ENCODE peak calls at places on chromosomes 5 and 9, in seven cellular contexts. One of them, this sample, is unnamed.

GRCh38 chr9:83403864-83404263 is 134.3 kb downstream of the FRMD3 start:
- DNase-seq in OCI-LY7: no peak
- DNase-seq in neural progenitor cell: no peak
- DNase-seq in astrocyte: peak; percentile 61
- DNase-seq in PC-9: no peak
- DNase-seq in A549: peak; percentile 17
- DNase-seq in endothelial cell of umbilical vein: no peak
- DNase-seq in this sample: no peak

GRCh38 chr5:91030521-91031395 is 352.4 kb downstream of the ARRDC3 start:
- DNase-seq in astrocyte: peak; percentile 5
- DNase-seq in OCI-LY7: no peak
- DNase-seq in neural progenitor cell: no peak
- DNase-seq in A549: no peak
- DNase-seq in PC-9: no peak
- DNase-seq in endothelial cell of umbilical vein: no peak
- DNase-seq in this sample: peak; percentile 59

GRCh38 chr5:150320048-150320555 is 17.4 kb upstream of the ARSI start:
- DNase-seq in OCI-LY7: no peak
- DNase-seq in A549: peak; percentile 68
- DNase-seq in astrocyte: peak; percentile 89
- DNase-seq in PC-9: peak; percentile 99
- DNase-seq in neural progenitor cell: peak; percentile 53
- DNase-seq in endothelial cell of umbilical vein: no peak
- DNase-seq in this sample: peak; percentile 77

GRCh38 chr5:40984884-40985283 is 75.6 kb downstream of the C7 start:
- DNase-seq in A549: no peak
- DNase-seq in OCI-LY7: no peak
- DNase-seq in endothelial cell of umbilical vein: no peak
- DNase-seq in astrocyte: peak; percentile 83
- DNase-seq in PC-9: peak; percentile 34
- DNase-seq in neural progenitor cell: no peak
- DNase-seq in this sample: peak; percentile 96

GRCh38 chr9:121634800-121635261 is 16.6 kb upstream of the DAB2IP start:
- DNase-seq in neural progenitor cell: peak; percentile 79
- DNase-seq in OCI-LY7: peak; percentile 14
- DNase-seq in endothelial cell of umbilical vein: peak; percentile 25
- DNase-seq in astrocyte: no peak
- DNase-seq in PC-9: no peak
- DNase-seq in A549: peak; percentile 46
- DNase-seq in this sample: peak; percentile 9

GRCh38 chr9:125440411-125440810 is 178.8 kb downstream of the GAPVD1 start:
- DNase-seq in PC-9: no peak
- DNase-seq in A549: no peak
- DNase-seq in OCI-LY7: no peak
- DNase-seq in astrocyte: no peak
- DNase-seq in neural progenitor cell: no peak
- DNase-seq in endothelial cell of umbilical vein: no peak
- DNase-seq in this sample: no peak

GRCh38 chr5:132277971-132278964 is 15.9 kb upstream of the SLC22A4 start:
- DNase-seq in astrocyte: no peak
- DNase-seq in endothelial cell of umbilical vein: no peak
- DNase-seq in A549: no peak
- DNase-seq in neural progenitor cell: peak; percentile 27
- DNase-seq in OCI-LY7: no peak
- DNase-seq in PC-9: no peak
- DNase-seq in this sample: no peak

GRCh38 chr5:121975294-121975693 is 13.5 kb downstream of the SRFBP1 start:
- DNase-seq in OCI-LY7: no peak
- DNase-seq in PC-9: no peak
- DNase-seq in endothelial cell of umbilical vein: no peak
- DNase-seq in neural progenitor cell: no peak
- DNase-seq in astrocyte: no peak
- DNase-seq in A549: no peak
- DNase-seq in this sample: no peak

GRCh38 chr5:83077662-83078261 is 415 bp downstream of the XRCC4 start:
- DNase-seq in endothelial cell of umbilical vein: no peak
- DNase-seq in PC-9: peak; percentile 44
- DNase-seq in astrocyte: peak; percentile 41
- DNase-seq in A549: no peak
- DNase-seq in OCI-LY7: peak; percentile 24
- DNase-seq in neural progenitor cell: peak; percentile 56
- DNase-seq in this sample: no peak

GRCh38 chr9:2709645-2710101 is 7.6 kb upstream of the KCNV2 start:
- DNase-seq in astrocyte: no peak
- DNase-seq in OCI-LY7: peak; percentile 6
- DNase-seq in endothelial cell of umbilical vein: no peak
- DNase-seq in neural progenitor cell: no peak
- DNase-seq in PC-9: no peak
- DNase-seq in A549: no peak
- DNase-seq in this sample: no peak

GRCh38 chr9:133454325-133454724 is 5.5 kb upstream of the CACFD1 start:
- DNase-seq in A549: no peak
- DNase-seq in PC-9: no peak
- DNase-seq in neural progenitor cell: no peak
- DNase-seq in astrocyte: no peak
- DNase-seq in endothelial cell of umbilical vein: no peak
- DNase-seq in OCI-LY7: no peak
- DNase-seq in this sample: no peak

GRCh38 chr5:61641748-61642565 is 309.9 kb downstream of the ZSWIM6 start:
- DNase-seq in OCI-LY7: no peak
- DNase-seq in astrocyte: no peak
- DNase-seq in PC-9: no peak
- DNase-seq in endothelial cell of umbilical vein: no peak
- DNase-seq in A549: peak; percentile 42
- DNase-seq in neural progenitor cell: no peak
- DNase-seq in this sample: no peak
- TF ChIP-seq CTCF in OCI-LY7: no peak
- TF ChIP-seq CTCF in astrocyte: no peak
- TF ChIP-seq CTCF in PC-9: no peak
- TF ChIP-seq CTCF in endothelial cell of umbilical vein: no peak
- TF ChIP-seq CTCF in A549: peak; percentile 31
- TF ChIP-seq CTCF in neural progenitor cell: peak; percentile 14
- TF ChIP-seq CTCF in this sample: peak; percentile 14

DNA sequence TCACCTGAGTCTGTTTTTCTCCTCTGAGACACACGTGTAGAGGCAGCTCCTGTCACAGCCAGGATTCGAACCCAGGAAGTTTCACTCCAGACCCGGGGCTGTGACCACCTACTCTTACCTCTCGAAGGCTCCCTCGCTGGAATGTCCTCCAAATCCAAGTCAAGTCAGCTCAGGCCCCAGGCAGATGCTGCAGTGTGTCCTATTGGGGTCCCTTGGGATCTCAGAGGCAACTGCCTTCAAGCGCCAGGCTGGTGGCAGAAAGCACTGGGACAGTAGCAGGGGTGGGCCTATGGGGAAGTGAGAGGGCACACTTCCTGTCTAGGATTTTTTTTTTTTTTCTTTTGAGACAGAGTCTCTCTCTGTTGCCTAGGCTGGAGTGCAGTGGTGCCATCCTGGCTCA is 762 bp upstream of the ST6GALNAC4 start:
- DNase-seq in astrocyte: no peak
- DNase-seq in PC-9: no peak
- DNase-seq in OCI-LY7: peak; percentile 94
- DNase-seq in endothelial cell of umbilical vein: no peak
- DNase-seq in neural progenitor cell: no peak
- DNase-seq in A549: no peak
- DNase-seq in this sample: no peak
- H3K4me2 ChIP-seq in astrocyte: no peak overlapping the region
- H3K4me2 ChIP-seq in PC-9: peak overlapping the region; percentile 72
- H3K4me2 ChIP-seq in OCI-LY7: peak overlapping the region; percentile 91
- H3K4me2 ChIP-seq in endothelial cell of umbilical vein: peak overlapping the region; percentile 57
- H3K4me2 ChIP-seq in neural progenitor cell: no peak overlapping the region
- H3K4me2 ChIP-seq in A549: peak overlapping the region; percentile 68
- H3K4me2 ChIP-seq in this sample: peak overlapping the region; percentile 38

GRCh38 chr9:38700695-38701094 is 19.2 kb downstream of the FAM240B start:
- DNase-seq in PC-9: no peak
- DNase-seq in endothelial cell of umbilical vein: no peak
- DNase-seq in OCI-LY7: no peak
- DNase-seq in A549: peak; percentile 33
- DNase-seq in astrocyte: peak; percentile 83
- DNase-seq in neural progenitor cell: no peak
- DNase-seq in this sample: peak; percentile 87
- TF ChIP-seq CTCF in PC-9: no peak
- TF ChIP-seq CTCF in endothelial cell of umbilical vein: no peak
- TF ChIP-seq CTCF in OCI-LY7: no peak
- TF ChIP-seq CTCF in A549: no peak
- TF ChIP-seq CTCF in astrocyte: peak; percentile 14
- TF ChIP-seq CTCF in neural progenitor cell: no peak
- TF ChIP-seq CTCF in this sample: peak; percentile 40

DNA sequence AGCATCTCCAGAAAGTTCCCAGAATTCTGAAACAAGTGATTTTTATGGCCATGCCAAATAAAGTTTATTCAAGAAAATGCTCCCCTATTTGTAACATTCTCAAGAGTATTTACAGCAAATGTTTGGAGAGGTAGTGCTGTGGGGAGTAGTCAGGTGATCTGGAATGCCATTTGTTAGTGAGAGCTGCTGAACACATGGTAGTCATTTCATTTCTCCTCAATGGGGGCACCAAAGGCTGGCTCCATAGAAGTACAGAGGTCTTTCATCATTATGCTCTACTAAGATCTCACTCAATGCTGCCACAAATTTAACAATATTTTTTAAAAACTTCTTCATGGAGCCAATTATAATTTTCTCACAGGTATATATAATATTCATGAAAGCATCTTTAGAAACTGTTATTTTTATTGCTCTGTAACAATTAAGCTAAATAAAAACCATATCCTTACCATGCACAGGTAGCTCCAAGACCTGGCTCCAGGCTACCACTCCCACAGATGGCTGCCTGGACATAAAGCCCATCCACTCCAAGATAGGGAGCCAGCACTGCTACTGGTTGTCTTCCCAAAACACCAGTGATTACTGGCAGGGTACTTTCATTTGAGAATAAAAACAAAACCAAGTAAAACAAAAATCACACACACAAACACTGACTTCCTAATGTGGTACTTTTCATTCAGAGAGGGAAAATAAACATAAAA is 200.8 kb downstream of the PLK2 start:
- DNase-seq in OCI-LY7: no peak
- DNase-seq in PC-9: no peak
- DNase-seq in A549: peak; percentile 51
- DNase-seq in endothelial cell of umbilical vein: no peak
- DNase-seq in astrocyte: no peak
- DNase-seq in neural progenitor cell: no peak
- DNase-seq in this sample: no peak
- H3K4me2 ChIP-seq in OCI-LY7: no peak overlapping the region
- H3K4me2 ChIP-seq in PC-9: peak overlapping the region; percentile 77
- H3K4me2 ChIP-seq in A549: peak overlapping the region; percentile 79
- H3K4me2 ChIP-seq in endothelial cell of umbilical vein: peak overlapping the region; percentile 81
- H3K4me2 ChIP-seq in astrocyte: peak overlapping the region; percentile 72
- H3K4me2 ChIP-seq in neural progenitor cell: no peak overlapping the region
- H3K4me2 ChIP-seq in this sample: peak overlapping the region; percentile 77

DNA sequence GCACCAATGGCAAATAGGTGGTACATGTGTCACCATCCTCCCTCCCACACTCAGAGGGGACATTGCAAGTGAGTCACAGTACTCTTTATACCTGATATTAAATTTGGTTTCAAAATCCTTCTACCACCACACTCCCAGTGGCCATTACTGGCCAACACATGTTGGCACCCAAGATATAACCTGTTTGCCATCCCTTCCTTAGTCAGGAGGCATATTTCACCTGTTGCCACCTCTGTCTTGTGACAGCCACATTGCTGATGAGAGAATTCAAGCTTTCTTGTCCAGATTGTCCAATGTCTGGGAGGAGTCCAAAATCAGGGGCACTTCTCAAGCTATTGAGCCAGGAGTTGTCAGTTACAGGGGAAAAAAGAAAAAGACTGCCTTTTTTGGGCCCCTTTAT is 80.2 kb upstream of the WWC1 start:
- DNase-seq in endothelial cell of umbilical vein: no peak
- DNase-seq in astrocyte: no peak
- DNase-seq in OCI-LY7: no peak
- DNase-seq in neural progenitor cell: no peak
- DNase-seq in A549: no peak
- DNase-seq in PC-9: no peak
- DNase-seq in this sample: no peak
- TF ChIP-seq CTCF in endothelial cell of umbilical vein: no peak
- TF ChIP-seq CTCF in astrocyte: no peak
- TF ChIP-seq CTCF in OCI-LY7: no peak
- TF ChIP-seq CTCF in neural progenitor cell: no peak
- TF ChIP-seq CTCF in A549: no peak
- TF ChIP-seq CTCF in PC-9: no peak
- TF ChIP-seq CTCF in this sample: no peak